ENCODE peak calls at places on chromosomes 7 and 10, in ten cellular contexts. S is HepG2, V is gastrocnemius medialis, F is esophagus squamous epithelium, I is stomach, R is lower leg skin, U is Peyer's patch, A is heart left ventricle, C is IMR-90, N is adrenal gland. Y is an unnamed sample.

GRCh38 chr7:29647020-29647654 is 83.5 kb downstream of the PRR15 start:
- DNase-seq in S (no peak), V (no peak), F (no peak), I (no peak), R (no peak), U (no peak), A (no peak), C (no peak), N (no peak), Y (peak)

GRCh38 chr7:131011437-131011752 is 277.4 kb upstream of the KLF14 start:
- DNase-seq in S (no peak), V (no peak), F (no peak), I (no peak), R (no peak), U (no peak), A (no peak), C (no peak), N (no peak), Y (no peak)

GRCh38 chr10:33666686-33667480 is 332.4 kb upstream of the NRP1 start:
- DNase-seq in S (no peak), V (no peak), F (no peak), I (no peak), R (no peak), U (no peak), A (no peak), C (no peak), N (no peak), Y (no peak)

GRCh38 chr7:42456756-42457276 is 219.8 kb upstream of the GLI3 start:
- DNase-seq in S (no peak), V (no peak), F (no peak), I (no peak), R (no peak), U (no peak), A (no peak), C (no peak), N (no peak), Y (no peak)

GRCh38 chr10:96650958-96651357 is 64.1 kb upstream of the TM9SF3 start:
- DNase-seq in S (no peak), V (no peak), F (no peak), I (no peak), R (no peak), U (no peak), A (no peak), C (no peak), N (no peak), Y (no peak)

GRCh38 chr10:99297033-99297432 is 32.1 kb upstream of the CNNM1 start:
- DNase-seq in S (peak), V (no peak), F (no peak), I (no peak), R (no peak), U (no peak), A (no peak), C (no peak), N (no peak), Y (peak)

GRCh38 chr7:140153666-140154161 is 23.1 kb downstream of the KDM7A start:
- DNase-seq in S (no peak), V (peak), F (no peak), I (no peak), R (no peak), U (no peak), A (no peak), C (no peak), N (no peak), Y (no peak)

GRCh38 chr10:61900829-61901783 is at the start of gene ARID5B:
- DNase-seq in S (peak), V (no peak), F (no peak), I (peak), R (no peak), U (peak), A (peak), C (peak), N (peak), Y (peak)

GRCh38 chr10:114103286-114103685 is 59.6 kb downstream of the ADRB1 start:
- DNase-seq in S (peak), V (no peak), F (no peak), I (no peak), R (no peak), U (no peak), A (no peak), C (peak), N (peak), Y (peak)

GRCh38 chr7:135386181-135386580 is 123.7 kb downstream of the CNOT4 start:
- DNase-seq in S (no peak), V (no peak), F (no peak), I (no peak), R (no peak), U (no peak), A (no peak), C (peak), N (no peak), Y (no peak)

GRCh38 chr7:32479574-32480200 is 10.5 kb downstream of the LSM5 start:
- DNase-seq in S (peak), V (no peak), F (no peak), I (no peak), R (no peak), U (no peak), A (no peak), C (peak), N (no peak), Y (peak)

GRCh38 chr7:30241767-30242166 is 42.6 kb upstream of the ZNRF2 start:
- DNase-seq in S (no peak), V (no peak), F (no peak), I (no peak), R (no peak), U (no peak), A (no peak), C (no peak), N (no peak), Y (no peak)

GRCh38 chr7:138500892-138501291 is 40.8 kb downstream of the TRIM24 start:
- DNase-seq in S (no peak), V (no peak), F (no peak), I (no peak), R (no peak), U (no peak), A (no peak), C (no peak), N (no peak), Y (peak)

GRCh38 chr7:112594397-112594796 is 113.6 kb downstream of the LSMEM1 start:
- DNase-seq in S (no peak), V (no peak), F (no peak), I (no peak), R (no peak), U (no peak), A (no peak), C (peak), N (no peak), Y (no peak)

GRCh38 chr7:80508440-80508839 is 3.4 kb downstream of the GNAT3 start:
- DNase-seq in S (no peak), V (no peak), F (no peak), I (no peak), R (no peak), U (no peak), A (no peak), C (peak), N (no peak), Y (no peak)

GRCh38 chr10:51689536-51689935 is 9.9 kb downstream of the CSTF2T start:
- DNase-seq in S (no peak), V (no peak), F (no peak), I (no peak), R (no peak), U (no peak), A (no peak), C (no peak), N (no peak), Y (no peak)

GRCh38 chr10:102542800-102543418 is 39.1 kb downstream of the SUFU start:
- DNase-seq in S (no peak), V (no peak), F (no peak), I (no peak), R (no peak), U (no peak), A (no peak), C (peak), N (no peak), Y (no peak)

GRCh38 chr7:44709011-44709915 is 39.4 kb upstream of the ZMIZ2 start:
- DNase-seq in S (no peak), V (no peak), F (no peak), I (no peak), R (no peak), U (no peak), A (no peak), C (no peak), N (no peak), Y (no peak)
- TF ChIP-seq POLR2A in S (no peak), V (no peak), F (no peak), I (no peak), R (no peak), U (no peak), A (no peak), C (no peak), N (no peak), Y (no peak)

GRCh38 chr7:73345538-73345937 is 17.6 kb downstream of the FKBP6 start:
- DNase-seq in S (peak), V (no peak), F (no peak), I (no peak), R (no peak), U (no peak), A (no peak), C (no peak), N (no peak), Y (no peak)

GRCh38 chr7:73342645-73343044 is 14.7 kb downstream of the FKBP6 start:
- DNase-seq in S (peak), V (no peak), F (no peak), I (peak), R (no peak), U (no peak), A (no peak), C (peak), N (no peak), Y (no peak)

GRCh38 chr7:73340514-73340913 is 12.6 kb downstream of the FKBP6 start:
- DNase-seq in S (no peak), V (no peak), F (no peak), I (no peak), R (no peak), U (no peak), A (no peak), C (no peak), N (no peak), Y (no peak)

GRCh38 chr7:73341877-73342276 is 13.9 kb downstream of the FKBP6 start:
- DNase-seq in S (peak), V (no peak), F (no peak), I (no peak), R (no peak), U (no peak), A (no peak), C (peak), N (no peak), Y (no peak)

DNA sequence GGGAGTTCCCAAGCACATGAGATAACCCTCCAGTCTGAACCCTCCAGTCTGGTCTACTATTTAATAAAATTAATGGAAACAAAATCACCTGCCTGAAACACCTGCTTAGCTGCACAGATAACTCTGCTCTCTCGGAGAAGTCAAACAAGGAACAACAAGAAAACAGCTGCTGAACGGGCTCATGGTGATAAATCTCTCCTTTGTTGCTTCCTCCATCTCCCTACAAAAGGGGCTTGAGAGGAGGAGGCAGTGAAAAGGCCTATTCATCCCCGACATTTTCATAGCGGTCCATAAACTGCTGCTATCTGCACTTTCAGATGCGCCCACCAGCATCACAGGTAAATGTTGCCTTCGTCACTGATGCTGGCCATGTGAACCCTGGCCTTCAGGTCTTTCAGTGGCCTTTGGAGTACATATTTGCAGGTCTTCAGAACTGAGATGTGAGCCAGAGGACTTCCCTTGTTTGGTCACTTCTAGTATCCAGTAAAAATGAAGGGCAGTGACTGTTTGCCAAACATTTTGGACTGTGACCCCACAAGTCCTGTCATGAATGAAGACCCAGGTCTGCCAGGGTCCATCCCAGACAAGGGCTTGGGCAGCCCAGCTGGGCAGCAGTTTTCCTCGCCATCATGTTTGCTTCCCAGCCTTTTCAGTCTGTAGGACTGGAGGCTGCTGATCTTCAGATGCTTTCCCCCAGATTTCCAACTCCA is 15.9 kb downstream of the FKBP6 start:
- DNase-seq in S (peak), V (no peak), F (no peak), I (no peak), R (no peak), U (no peak), A (no peak), C (no peak), N (no peak), Y (no peak)
- TF ChIP-seq POLR2A in S (peak), V (no peak), F (no peak), I (no peak), R (no peak), U (no peak), A (no peak), C (no peak), N (no peak), Y (no peak)

DNA sequence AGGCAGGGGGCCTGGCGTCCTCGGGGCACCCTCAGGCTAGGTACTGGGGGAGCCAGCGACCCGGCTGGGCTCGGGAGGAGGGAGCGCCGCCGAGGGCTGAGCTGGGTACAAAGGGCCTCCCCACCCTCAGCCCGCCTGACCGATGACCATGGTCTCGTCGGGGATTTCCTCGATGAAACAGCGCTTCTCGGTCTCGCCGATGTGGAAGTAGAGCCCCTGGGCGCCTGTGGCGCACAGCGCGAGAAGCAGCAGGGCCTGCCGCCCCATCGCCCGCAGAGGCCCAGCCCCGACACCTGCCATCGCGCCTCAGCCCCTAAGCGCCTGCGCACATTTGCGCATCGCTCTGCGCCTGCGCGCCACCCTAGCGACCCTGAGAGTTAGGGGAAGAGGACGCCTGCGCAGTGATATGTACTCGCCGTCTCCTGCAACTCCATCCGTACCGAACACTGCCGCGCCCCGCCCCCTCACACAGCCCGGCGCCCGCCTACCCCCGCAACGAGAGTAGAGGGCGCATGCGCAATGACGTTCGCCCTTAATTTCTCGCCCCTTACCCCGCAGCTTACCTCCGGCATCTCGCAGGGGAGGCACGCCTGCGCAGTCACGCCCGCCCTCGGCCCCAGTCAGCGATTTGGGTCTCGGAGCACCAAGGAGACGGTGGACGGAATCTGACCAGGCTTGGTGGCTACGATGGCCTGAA is at the start of gene TMED4:
- DNase-seq in S (peak), V (peak), F (peak), I (peak), R (peak), U (peak), A (peak), C (peak), N (peak), Y (peak)
- TF ChIP-seq POLR2A in S (peak), V (peak), F (peak), I (peak), R (peak), U (peak), A (peak), C (peak), N (peak), Y (peak)

DNA sequence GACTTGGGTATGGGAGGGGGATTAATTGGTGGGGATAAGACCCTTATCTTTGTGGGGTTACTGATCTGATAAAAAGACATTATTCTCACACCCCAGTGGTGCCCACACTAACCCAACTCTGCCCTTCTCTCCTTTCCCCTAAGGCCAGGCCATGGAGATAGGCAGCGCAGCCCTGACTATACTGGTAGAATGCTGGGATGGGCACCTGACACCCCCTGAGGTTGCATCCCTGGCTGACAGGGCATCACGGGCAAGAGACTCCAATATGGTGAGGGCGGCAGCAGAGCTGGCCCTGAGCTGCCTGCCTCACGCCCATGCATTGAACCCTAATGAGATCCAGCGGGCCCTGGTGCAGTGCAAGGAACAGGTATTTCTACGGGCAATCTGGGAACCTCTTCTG is 12.7 kb downstream of the ZSWIM8 start:
- DNase-seq in S (no peak), V (no peak), F (no peak), I (no peak), R (no peak), U (no peak), A (no peak), C (no peak), N (no peak), Y (no peak)
- TF ChIP-seq POLR2A in S (no peak), V (no peak), F (no peak), I (no peak), R (no peak), U (no peak), A (no peak), C (no peak), N (no peak), Y (no peak)

GRCh38 chr7:73734619-73735525 is 3.7 kb downstream of the ABHD11 start:
- DNase-seq in S (peak), V (no peak), F (no peak), I (peak), R (peak), U (peak), A (peak), C (peak), N (peak), Y (peak)
- TF ChIP-seq POLR2A in S (no peak), V (no peak), F (no peak), I (no peak), R (no peak), U (peak), A (peak), C (no peak), N (no peak), Y (peak)